ENCODE peak calls at places on chromosomes 13 and 19, in five cellular contexts. J is IMR-90, E is neuronal stem cell, X is GM23248, W is astrocyte. A is an unnamed sample.

GRCh38 chr19:42198676-42199439 is 18.6 kb downstream of the DEDD2 start:
- DNase-seq in E (no peak), J (no peak), X (no peak), W (no peak), A (peak)

GRCh38 chr19:6475321-6476108 is 6.1 kb downstream of the DENND1C start:
- DNase-seq in W (no peak), X (no peak), J (no peak), E (no peak), A (no peak)

GRCh38 chr13:50616101-50616500 is 227.4 kb downstream of the DLEU7 start:
- DNase-seq in W (peak), E (no peak), J (peak), X (peak), A (no peak)

GRCh38 chr19:33638167-33639033 is 16.6 kb downstream of the CHST8 start:
- DNase-seq in J (no peak), E (no peak), X (no peak), W (no peak), A (no peak)

GRCh38 chr19:50710094-50710493 is 9.5 kb downstream of the SHANK1 start:
- DNase-seq in J (no peak), E (no peak), X (peak), W (no peak), A (no peak)

GRCh38 chr19:4322942-4323665 is 15.5 kb downstream of the STAP2 start:
- DNase-seq in W (no peak), X (no peak), E (no peak), J (no peak), A (no peak)

GRCh38 chr13:37526710-37527446 is 71.7 kb downstream of the POSTN start:
- DNase-seq in J (no peak), X (peak), E (no peak), W (peak), A (no peak)

GRCh38 chr19:39363909-39364457 is 21.8 kb downstream of the SAMD4B start:
- DNase-seq in J (peak), X (peak), W (no peak), E (no peak), A (no peak)

GRCh38 chr13:44876782-44877324 is 112.4 kb downstream of the NUFIP1 start:
- DNase-seq in E (no peak), W (no peak), J (no peak), X (no peak), A (no peak)

GRCh38 chr13:101773062-101773461 is 320.6 kb downstream of the ITGBL1 start:
- DNase-seq in X (peak), J (no peak), E (no peak), W (no peak), A (no peak)

GRCh38 chr19:14758816-14759215 is 19.5 kb downstream of the ADGRE2 start:
- DNase-seq in E (no peak), J (no peak), X (no peak), W (no peak), A (no peak)

GRCh38 chr13:83940742-83941141 is 58.5 kb upstream of the SLITRK1 start:
- DNase-seq in X (peak), E (no peak), W (peak), J (no peak), A (no peak)

GRCh38 chr19:15841875-15842569 is 26.6 kb upstream of the OR10H1 start:
- DNase-seq in E (no peak), W (no peak), X (no peak), J (no peak), A (peak)

GRCh38 chr19:47544075-47544474 is 28.9 kb downstream of the ZNF541 start:
- DNase-seq in W (no peak), X (no peak), J (no peak), E (no peak), A (no peak)

GRCh38 chr13:32314968-32315254 is 252 bp downstream of the ZAR1L start:
- DNase-seq in J (peak), W (peak), E (peak), X (peak), A (peak)

GRCh38 chr19:46495789-46496099 is at the start of gene PNMA8B:
- DNase-seq in J (peak), E (peak), X (peak), W (no peak), A (no peak)

GRCh38 chr19:16180611-16181010 is 4.6 kb upstream of the FAM32A start:
- DNase-seq in W (peak), E (no peak), J (peak), X (peak), A (no peak)

GRCh38 chr19:2308114-2308556 is at the start of gene LINGO3:
- DNase-seq in X (peak), E (no peak), J (no peak), W (no peak), A (no peak)

GRCh38 chr19:11410682-11411081 is 8.4 kb downstream of the RGL3 start:
- DNase-seq in E (no peak), W (peak), J (peak), X (peak), A (no peak)

GRCh38 chr13:114013952-114014629 is 40.2 kb upstream of the C13orf46 start:
- DNase-seq in X (no peak), E (no peak), W (no peak), J (no peak), A (no peak)

GRCh38 chr19:5166262-5166661 is 174.3 kb downstream of the PTPRS start:
- DNase-seq in W (peak), E (no peak), J (peak), X (peak), A (no peak)

GRCh38 chr13:50894504-50894903 is 15.1 kb upstream of the RNASEH2B start:
- DNase-seq in W (no peak), X (no peak), E (no peak), J (no peak), A (no peak)

GRCh38 chr19:35501684-35502083 is 11.4 kb upstream of the KRTDAP start:
- DNase-seq in J (no peak), E (no peak), W (no peak), X (peak), A (no peak)

GRCh38 chr19:29671393-29672076 is 6.3 kb downstream of the PLEKHF1 start:
- DNase-seq in J (no peak), W (peak), X (peak), E (no peak), A (peak)

GRCh38 chr13:28329395-28330158 is 165.4 kb downstream of the FLT1 start:
- DNase-seq in X (peak), W (peak), J (peak), E (no peak), A (no peak)

GRCh38 chr13:53206455-53206854 is 177.8 kb downstream of the OLFM4 start:
- DNase-seq in W (no peak), E (no peak), J (no peak), X (peak), A (no peak)

GRCh38 chr19:41969772-41970458 is 10.8 kb upstream of the RABAC1 start:
- DNase-seq in E (no peak), W (no peak), J (no peak), X (no peak), A (no peak)

GRCh38 chr19:3697671-3698385 is 2.4 kb downstream of the PIP5K1C start:
- DNase-seq in W (no peak), E (no peak), J (no peak), X (no peak), A (no peak)

GRCh38 chr19:39209196-39209595 is 5.1 kb upstream of the SYCN start:
- DNase-seq in E (no peak), J (no peak), X (no peak), W (no peak), A (no peak)

GRCh38 chr13:112588490-112589297 is 741 bp upstream of the TUBGCP3 start:
- DNase-seq in J (no peak), W (no peak), X (no peak), E (no peak), A (peak)

GRCh38 chr13:44601596-44601995 is 25.5 kb upstream of the TSC22D1 start:
- DNase-seq in J (no peak), W (no peak), X (no peak), E (no peak), A (no peak)

GRCh38 chr19:57279418-57280164 is 694 bp upstream of the ZNF460 start:
- DNase-seq in W (peak), X (peak), J (peak), E (peak), A (peak)

GRCh38 chr13:73168226-73168992 is 109.6 kb downstream of the KLF5 start:
- DNase-seq in J (peak), W (peak), E (no peak), X (peak), A (no peak)

GRCh38 chr19:50368649-50369570 is 3.5 kb upstream of the NAPSA start:
- DNase-seq in W (peak), X (peak), E (peak), J (peak), A (peak)

GRCh38 chr13:50208826-50209335 is 193.6 kb downstream of the KCNRG start:
- DNase-seq in X (peak), J (peak), E (no peak), W (peak), A (peak)

GRCh38 chr13:52010890-52011689 is at the start of gene ATP7B:
- DNase-seq in X (peak), W (no peak), J (no peak), E (peak), A (peak)

GRCh38 chr13:40656358-40656757 is 10.1 kb downstream of the FOXO1 start:
- DNase-seq in E (no peak), W (no peak), J (no peak), X (no peak), A (no peak)

GRCh38 chr19:48836089-48837017 is at the start of gene HSD17B14:
- DNase-seq in W (peak), E (peak), X (peak), J (no peak), A (no peak)

GRCh38 chr13:22487932-22488331 is 692.8 kb upstream of the SGCG start:
- DNase-seq in J (no peak), E (no peak), W (no peak), X (peak), A (no peak)

GRCh38 chr19:6572217-6572616 is 18.7 kb downstream of the CD70 start:
- DNase-seq in J (no peak), W (no peak), E (no peak), X (no peak), A (no peak)

GRCh38 chr19:10141973-10142372 is 22.3 kb upstream of the EIF3G start:
- DNase-seq in E (no peak), X (no peak), J (no peak), W (no peak), A (no peak)

GRCh38 chr19:10142701-10143375 is 23.1 kb upstream of the EIF3G start:
- DNase-seq in E (no peak), J (no peak), W (no peak), X (no peak), A (no peak)

GRCh38 chr19:10146142-10146541 is 26.4 kb upstream of the EIF3G start:
- DNase-seq in E (no peak), W (no peak), J (no peak), X (no peak), A (no peak)

GRCh38 chr19:10143700-10144099 is 24.0 kb upstream of the EIF3G start:
- DNase-seq in E (no peak), X (no peak), J (no peak), W (no peak), A (no peak)

GRCh38 chr19:10145031-10145430 is 25.3 kb upstream of the EIF3G start:
- DNase-seq in E (no peak), J (no peak), W (no peak), X (no peak), A (no peak)
- H2AFZ ChIP-seq in E (no peak), J (no peak), W (no peak), X (no peak), A (no peak)

GRCh38 chr19:19900124-19900523 is 622 bp upstream of the ZNF93 start:
- DNase-seq in X (peak), W (peak), E (no peak), J (peak), A (peak)
- H2AFZ ChIP-seq in X (peak), W (peak), E (peak), J (peak), A (peak)

GRCh38 chr19:31279436-31279765 is 69.8 kb downstream of the TSHZ3 start:
- DNase-seq in X (no peak), J (no peak), W (no peak), E (no peak), A (no peak)

GRCh38 chr19:31274964-31275319 is 74.3 kb downstream of the TSHZ3 start:
- DNase-seq in E (no peak), X (no peak), J (no peak), W (no peak), A (no peak)

GRCh38 chr19:31278555-31279435 is 70.4 kb downstream of the TSHZ3 start:
- DNase-seq in W (no peak), E (no peak), X (no peak), J (no peak), A (no peak)

GRCh38 chr19:31276831-31277230 is 72.4 kb downstream of the TSHZ3 start:
- DNase-seq in W (no peak), X (no peak), E (no peak), J (no peak), A (no peak)

DNA sequence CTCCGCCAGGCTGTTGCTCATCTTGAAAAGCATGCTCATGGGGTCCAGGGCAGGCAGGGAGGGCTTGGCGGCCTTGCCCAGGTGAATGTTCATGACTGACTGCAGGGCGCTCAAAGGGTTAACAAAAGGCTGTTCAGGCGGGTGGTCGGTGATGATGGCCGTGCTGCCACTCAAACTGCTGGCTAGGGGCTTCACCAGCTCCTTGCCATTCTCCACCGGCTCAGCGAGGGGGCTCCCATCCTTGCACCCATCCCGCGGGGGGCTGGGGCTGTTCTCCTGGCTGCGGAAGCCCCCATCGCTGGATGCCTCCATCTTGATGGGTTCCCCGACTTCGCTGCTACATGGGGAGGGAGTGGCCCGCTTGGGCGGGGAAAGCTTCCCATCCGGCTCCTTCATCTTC is 71.7 kb downstream of the TSHZ3 start:
- DNase-seq in X (no peak), W (no peak), E (no peak), J (no peak), A (no peak)
- H2AFZ ChIP-seq in X (no peak), W (no peak), E (no peak), J (no peak), A (no peak)

GRCh38 chr19:45478454-45479238 is 10.8 kb downstream of the FOSB start:
- DNase-seq in W (peak), J (peak), E (peak), X (peak), A (peak)
- H2AFZ ChIP-seq in W (peak), J (peak), E (peak), X (peak), A (peak)

GRCh38 chr19:18434411-18435184 is 3.3 kb downstream of the ISYNA1 start:
- DNase-seq in E (no peak), J (no peak), W (no peak), X (peak), A (no peak)

GRCh38 chr19:18433039-18433691 is 4.8 kb downstream of the ISYNA1 start:
- DNase-seq in W (no peak), X (peak), J (no peak), E (no peak), A (no peak)

GRCh38 chr19:18435185-18435841 is 2.6 kb downstream of the ISYNA1 start:
- DNase-seq in W (no peak), X (peak), J (no peak), E (no peak), A (no peak)

GRCh38 chr19:18432275-18433038 is 5.5 kb downstream of the ISYNA1 start:
- DNase-seq in E (no peak), X (no peak), J (no peak), W (no peak), A (no peak)

DNA sequence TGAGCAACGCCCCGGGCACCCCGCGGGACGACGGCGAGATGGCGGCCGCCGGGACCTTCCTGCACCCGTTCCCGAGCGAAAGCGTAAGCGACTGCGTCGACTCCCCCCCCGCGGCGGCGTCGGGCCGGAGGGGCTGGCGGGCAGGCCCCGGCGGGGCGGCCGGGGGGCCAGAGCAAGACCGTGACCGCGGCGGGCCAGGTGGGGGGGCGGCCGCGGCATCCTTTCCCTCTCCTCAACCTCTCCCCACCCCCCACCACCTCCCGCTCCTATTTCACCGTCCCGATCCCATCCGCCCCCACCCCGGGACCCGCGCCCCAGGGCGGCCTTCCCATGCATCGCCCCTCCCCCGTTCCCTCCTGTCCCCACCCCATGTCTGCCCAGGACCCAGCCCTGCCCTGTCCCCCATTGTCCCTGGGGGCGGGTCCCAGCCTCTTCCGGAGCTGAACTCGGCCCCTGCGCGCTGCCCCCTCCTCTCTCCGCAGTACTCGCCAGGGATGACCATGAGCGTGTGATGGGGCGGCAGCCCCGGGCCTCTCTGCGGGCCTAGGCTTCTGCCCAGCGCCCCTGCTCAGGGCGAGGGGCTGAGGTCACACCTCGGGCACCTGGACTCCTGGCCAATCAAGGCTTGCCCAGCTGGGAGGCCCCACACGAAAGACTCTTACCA is 4.1 kb downstream of the ISYNA1 start:
- DNase-seq in X (no peak), W (no peak), J (no peak), E (no peak), A (no peak)
- H2AFZ ChIP-seq in X (no peak), W (no peak), J (peak), E (no peak), A (no peak)